ENCODE peak calls at places on chromosomes 6 and 20, in five cellular contexts. D is A549, O is neural crest cell, Y is globus pallidus, P is WERI-Rb-1. U is an unnamed sample.

GRCh38 chr6:33755070-33755869 is 8.6 kb upstream of the IP6K3 start:
- DNase-seq in P (peak), O (no peak), D (no peak), Y (no peak), U (peak)

GRCh38 chr6:144434308-144434990 is 149.3 kb downstream of the UTRN start:
- DNase-seq in O (no peak), P (no peak), Y (no peak), D (no peak), U (no peak)

GRCh38 chr6:100665041-100665380 is 200.3 kb upstream of the SIM1 start:
- DNase-seq in O (no peak), P (no peak), Y (no peak), D (no peak), U (no peak)

GRCh38 chr20:23508896-23509579 is 18.1 kb downstream of the CST8 start:
- DNase-seq in Y (no peak), O (no peak), D (no peak), P (no peak), U (no peak)

GRCh38 chr20:57768519-57768918 is 58.7 kb upstream of the PMEPA1 start:
- DNase-seq in Y (no peak), D (no peak), P (peak), O (no peak), U (no peak)

GRCh38 chr6:13212538-13212937 is 115.8 kb downstream of the TBC1D7 start:
- DNase-seq in P (no peak), D (no peak), O (no peak), Y (no peak), U (no peak)

GRCh38 chr6:5094327-5094726 is 9.2 kb downstream of the PPP1R3G start:
- DNase-seq in O (no peak), Y (no peak), D (no peak), P (no peak), U (no peak)

GRCh38 chr20:56986476-56986875 is 280.0 kb downstream of the BMP7 start:
- DNase-seq in O (no peak), Y (no peak), P (no peak), D (no peak), U (no peak)

GRCh38 chr6:51619042-51619799 is 468.2 kb downstream of the PKHD1 start:
- DNase-seq in D (no peak), O (no peak), P (no peak), Y (no peak), U (no peak)

GRCh38 chr6:117326396-117326795 is 61.0 kb downstream of the VGLL2 start:
- DNase-seq in Y (no peak), P (no peak), O (no peak), D (no peak), U (no peak)

GRCh38 chr6:42104095-42104806 is 38.2 kb downstream of the C6orf132 start:
- DNase-seq in O (peak), P (no peak), D (peak), Y (peak), U (no peak)

GRCh38 chr6:135972586-135972985 is 121.1 kb downstream of the PDE7B start:
- DNase-seq in O (no peak), D (no peak), P (no peak), Y (no peak), U (no peak)

GRCh38 chr6:71206086-71206485 is 82.5 kb upstream of the OGFRL1 start:
- DNase-seq in D (no peak), P (no peak), O (no peak), Y (no peak), U (no peak)

GRCh38 chr6:111605100-111605748 is 454 bp downstream of the TRAF3IP2 start:
- DNase-seq in D (peak), P (no peak), Y (peak), O (peak), U (no peak)

GRCh38 chr6:118103381-118104105 is 196.5 kb downstream of the SLC35F1 start:
- DNase-seq in D (no peak), P (no peak), O (no peak), Y (no peak), U (no peak)

GRCh38 chr6:110554966-110555460 is 78.6 kb upstream of the SLC22A16 start:
- DNase-seq in O (no peak), D (no peak), Y (peak), P (no peak), U (no peak)

GRCh38 chr6:38375937-38376336 is 263.8 kb downstream of the BTBD9 start:
- DNase-seq in D (no peak), O (no peak), Y (no peak), P (no peak), U (no peak)

GRCh38 chr20:45359406-45360148 is 3.4 kb upstream of the SYS1 start:
- DNase-seq in Y (no peak), O (no peak), P (no peak), D (no peak), U (no peak)

GRCh38 chr20:60199866-60200265 is 241.6 kb downstream of the CDH26 start:
- DNase-seq in D (no peak), Y (no peak), O (no peak), P (no peak), U (no peak)

GRCh38 chr6:35096129-35096852 is 44.8 kb downstream of the TCP11 start:
- DNase-seq in D (peak), P (peak), Y (no peak), O (no peak), U (peak)

GRCh38 chr6:168649209-168649608 is 208.2 kb downstream of the SMOC2 start:
- DNase-seq in O (no peak), P (no peak), Y (no peak), D (no peak), U (no peak)

GRCh38 chr6:47663462-47664216 is 34.7 kb upstream of the ADGRF4 start:
- DNase-seq in O (no peak), Y (no peak), P (no peak), D (no peak), U (peak)

GRCh38 chr20:21147593-21147992 is 21.7 kb downstream of the KIZ start:
- DNase-seq in P (no peak), D (peak), O (no peak), Y (no peak), U (no peak)

GRCh38 chr20:44643596-44644383 is 7.7 kb downstream of the ADA start:
- DNase-seq in P (no peak), Y (no peak), O (no peak), D (peak), U (peak)

GRCh38 chr6:150654671-150655070 is 55.0 kb downstream of the PLEKHG1 start:
- DNase-seq in O (no peak), P (no peak), D (no peak), Y (no peak), U (no peak)

GRCh38 chr20:20223981-20224380 is 143.9 kb upstream of the INSM1 start:
- DNase-seq in P (no peak), O (no peak), D (no peak), Y (no peak), U (no peak)

U was measured in DMS153.